ENCODE peak calls at places on chromosomes 4 and X, in four cellular contexts. I, X, C and A are unnamed samples.

GRCh38 chr4:32748498-32748897 is 2028.3 kb downstream of the PCDH7 start:
- DNase-seq in X (no peak), I (no peak), C (no peak), A (no peak)

GRCh38 chr4:184845367-184846011 is 19.7 kb upstream of the ACSL1 start:
- DNase-seq in I (no peak), C (no peak), X (peak), A (peak)

GRCh38 chrX:154019061-154019621 is 561 bp downstream of the IRAK1 start:
- DNase-seq in X (no peak), I (no peak), C (peak), A (peak)

GRCh38 chrX:45449982-45450381 is 249.3 kb upstream of the DIPK2B start:
- DNase-seq in C (no peak), I (no peak), X (no peak), A (peak)

GRCh38 chr4:129146639-129147038 is 50.7 kb downstream of the C4orf33 start:
- DNase-seq in C (no peak), I (no peak), X (no peak), A (no peak)

GRCh38 chr4:103137446-103137827 is 37.8 kb upstream of the BDH2 start:
- DNase-seq in C (no peak), X (no peak), I (no peak), A (peak)

GRCh38 chr4:128288689-128289106 is 1.1 kb upstream of the PGRMC2 start:
- DNase-seq in I (no peak), C (no peak), X (no peak), A (peak)

GRCh38 chr4:98421106-98421505 is 159.9 kb downstream of the RAP1GDS1 start:
- DNase-seq in C (no peak), X (no peak), I (no peak), A (peak)

GRCh38 chr4:108405586-108405985 is 214.8 kb upstream of the RPL34 start:
- DNase-seq in I (no peak), C (no peak), X (no peak), A (no peak)

GRCh38 chr4:121011780-121012340 is 60.5 kb downstream of the NDNF start:
- DNase-seq in C (no peak), I (no peak), X (no peak), A (no peak)

GRCh38 chr4:128858875-128859696 is 49.6 kb downstream of the JADE1 start:
- DNase-seq in I (no peak), C (no peak), X (peak), A (peak)

GRCh38 chr4:111991797-111992196 is 153.5 kb upstream of the FAM241A start:
- DNase-seq in I (no peak), X (peak), C (no peak), A (peak)

GRCh38 chr4:141652161-141652778 is 15.9 kb downstream of the IL15 start:
- DNase-seq in C (no peak), X (peak), I (no peak), A (peak)

GRCh38 chr4:182938213-182938645 is 21.0 kb upstream of the DCTD start:
- DNase-seq in X (no peak), C (peak), I (peak), A (peak)

GRCh38 chrX:72351606-72352338 is 46.1 kb upstream of the CITED1 start:
- DNase-seq in X (no peak), I (no peak), C (no peak), A (no peak)

GRCh38 chr4:109979932-109980717 is 67.4 kb downstream of the EGF start:
- DNase-seq in C (no peak), I (no peak), X (peak), A (peak)

GRCh38 chr4:140790765-140791164 is 34.6 kb upstream of the TBC1D9 start:
- DNase-seq in I (no peak), X (no peak), C (peak), A (no peak)

GRCh38 chr4:153729901-153730300 is 29.9 kb downstream of the RNF175 start:
- DNase-seq in C (no peak), X (no peak), I (no peak), A (no peak)

GRCh38 chrX:38804481-38805293 is 3.4 kb downstream of the MID1IP1 start:
- DNase-seq in X (no peak), I (no peak), C (peak), A (peak)

GRCh38 chr4:56197387-56197786 is 189.9 kb downstream of the AASDH start:
- DNase-seq in C (no peak), I (no peak), X (no peak), A (peak)

GRCh38 chr4:2370597-2371320 is 47.7 kb downstream of the ZFYVE28 start:
- DNase-seq in C (no peak), I (no peak), X (no peak), A (no peak)

GRCh38 chr4:122309988-122310626 is 68.7 kb upstream of the ADAD1 start:
- DNase-seq in C (no peak), X (no peak), I (no peak), A (no peak)

GRCh38 chr4:132691668-132692067 is 457.4 kb upstream of the PCDH10 start:
- DNase-seq in X (no peak), C (no peak), I (no peak), A (no peak)